ENCODE peak calls at places on chromosomes 1 and 21, in four cellular contexts. One of them, this sample, is unnamed. For H3K4me1, the result is how much of the 10 kb centered on the place peaks cover.

GRCh38 chr1:47948126-47948525 is 49.1 kb downstream of the TRABD2B start:
- DNase-seq in heart right ventricle: no peak
- DNase-seq in ovary: no peak
- DNase-seq in PC-3: no peak
- DNase-seq in this sample: no peak

GRCh38 chr1:51236548-51237312 is 657 bp downstream of the RNF11 start:
- DNase-seq in heart right ventricle: no peak
- DNase-seq in ovary: peak
- DNase-seq in PC-3: peak
- DNase-seq in this sample: peak

GRCh38 chr1:51648180-51649109 is 31.6 kb downstream of the OSBPL9 start:
- DNase-seq in heart right ventricle: no peak
- DNase-seq in ovary: no peak
- DNase-seq in PC-3: peak
- DNase-seq in this sample: peak

GRCh38 chr1:229843627-229844238 is 217.7 kb downstream of the URB2 start:
- DNase-seq in heart right ventricle: no peak
- DNase-seq in ovary: peak
- DNase-seq in PC-3: peak
- DNase-seq in this sample: peak

GRCh38 chr1:189435398-189435797 is 1042.3 kb downstream of the BRINP3 start:
- DNase-seq in heart right ventricle: no peak
- DNase-seq in ovary: no peak
- DNase-seq in PC-3: no peak
- DNase-seq in this sample: no peak

GRCh38 chr1:33970148-33970825 is 106.4 kb downstream of the HMGB4 start:
- DNase-seq in heart right ventricle: no peak
- DNase-seq in ovary: no peak
- DNase-seq in PC-3: no peak
- DNase-seq in this sample: no peak

GRCh38 chr1:215567491-215568286 is 585 bp downstream of the KCTD3 start:
- DNase-seq in heart right ventricle: peak
- DNase-seq in ovary: peak
- DNase-seq in PC-3: peak
- DNase-seq in this sample: peak

GRCh38 chr1:162364498-162364897 is 12.2 kb downstream of the SPATA46 start:
- DNase-seq in heart right ventricle: no peak
- DNase-seq in ovary: no peak
- DNase-seq in PC-3: no peak
- DNase-seq in this sample: peak

GRCh38 chr1:91844862-91845528 is 41.0 kb downstream of the TGFBR3 start:
- DNase-seq in heart right ventricle: peak
- DNase-seq in ovary: peak
- DNase-seq in PC-3: peak
- DNase-seq in this sample: peak

GRCh38 chr1:201883266-201883665 is 5.4 kb upstream of the SHISA4 start:
- DNase-seq in heart right ventricle: no peak
- DNase-seq in ovary: no peak
- DNase-seq in PC-3: no peak
- DNase-seq in this sample: no peak

GRCh38 chr1:60487953-60488352 is 414.4 kb upstream of the C1orf87 start:
- DNase-seq in heart right ventricle: no peak
- DNase-seq in ovary: no peak
- DNase-seq in PC-3: no peak
- DNase-seq in this sample: no peak

GRCh38 chr1:4851666-4852065 is 197.3 kb downstream of the AJAP1 start:
- DNase-seq in heart right ventricle: no peak
- DNase-seq in ovary: no peak
- DNase-seq in PC-3: no peak
- DNase-seq in this sample: no peak

GRCh38 chr1:153404768-153405167 is 11.6 kb upstream of the S100A7A start:
- DNase-seq in heart right ventricle: peak
- DNase-seq in ovary: no peak
- DNase-seq in PC-3: peak
- DNase-seq in this sample: no peak

GRCh38 chr21:15441999-15442398 is 287.8 kb upstream of the USP25 start:
- DNase-seq in heart right ventricle: no peak
- DNase-seq in ovary: no peak
- DNase-seq in PC-3: no peak
- DNase-seq in this sample: no peak

GRCh38 chr1:33713058-33713877 is 150.6 kb upstream of the HMGB4 start:
- DNase-seq in heart right ventricle: no peak
- DNase-seq in ovary: no peak
- DNase-seq in PC-3: no peak
- DNase-seq in this sample: no peak

GRCh38 chr1:208358681-208359080 is 114.5 kb upstream of the PLXNA2 start:
- DNase-seq in heart right ventricle: no peak
- DNase-seq in ovary: no peak
- DNase-seq in PC-3: no peak
- DNase-seq in this sample: no peak

GRCh38 chr1:205273551-205273982 is 45.8 kb downstream of the TMCC2 start:
- DNase-seq in heart right ventricle: peak
- DNase-seq in ovary: peak
- DNase-seq in PC-3: peak
- DNase-seq in this sample: peak

GRCh38 chr1:168116327-168116799 is 20.4 kb downstream of the GPR161 start:
- DNase-seq in heart right ventricle: no peak
- DNase-seq in ovary: no peak
- DNase-seq in PC-3: no peak
- DNase-seq in this sample: no peak

GRCh38 chr1:235923466-235924008 is 56.8 kb upstream of the LYST start:
- DNase-seq in heart right ventricle: no peak
- DNase-seq in ovary: no peak
- DNase-seq in PC-3: peak
- DNase-seq in this sample: peak
- H3K4me1 ChIP-seq in heart right ventricle: under half
- H3K4me1 ChIP-seq in ovary: under half
- H3K4me1 ChIP-seq in PC-3: half or more
- H3K4me1 ChIP-seq in this sample: under half

GRCh38 chr1:42681771-42682483 is at the start of gene YBX1:
- DNase-seq in heart right ventricle: peak
- DNase-seq in ovary: peak
- DNase-seq in PC-3: peak
- DNase-seq in this sample: peak
- H3K4me1 ChIP-seq in heart right ventricle: under half
- H3K4me1 ChIP-seq in ovary: under half
- H3K4me1 ChIP-seq in PC-3: under half
- H3K4me1 ChIP-seq in this sample: under half

DNA sequence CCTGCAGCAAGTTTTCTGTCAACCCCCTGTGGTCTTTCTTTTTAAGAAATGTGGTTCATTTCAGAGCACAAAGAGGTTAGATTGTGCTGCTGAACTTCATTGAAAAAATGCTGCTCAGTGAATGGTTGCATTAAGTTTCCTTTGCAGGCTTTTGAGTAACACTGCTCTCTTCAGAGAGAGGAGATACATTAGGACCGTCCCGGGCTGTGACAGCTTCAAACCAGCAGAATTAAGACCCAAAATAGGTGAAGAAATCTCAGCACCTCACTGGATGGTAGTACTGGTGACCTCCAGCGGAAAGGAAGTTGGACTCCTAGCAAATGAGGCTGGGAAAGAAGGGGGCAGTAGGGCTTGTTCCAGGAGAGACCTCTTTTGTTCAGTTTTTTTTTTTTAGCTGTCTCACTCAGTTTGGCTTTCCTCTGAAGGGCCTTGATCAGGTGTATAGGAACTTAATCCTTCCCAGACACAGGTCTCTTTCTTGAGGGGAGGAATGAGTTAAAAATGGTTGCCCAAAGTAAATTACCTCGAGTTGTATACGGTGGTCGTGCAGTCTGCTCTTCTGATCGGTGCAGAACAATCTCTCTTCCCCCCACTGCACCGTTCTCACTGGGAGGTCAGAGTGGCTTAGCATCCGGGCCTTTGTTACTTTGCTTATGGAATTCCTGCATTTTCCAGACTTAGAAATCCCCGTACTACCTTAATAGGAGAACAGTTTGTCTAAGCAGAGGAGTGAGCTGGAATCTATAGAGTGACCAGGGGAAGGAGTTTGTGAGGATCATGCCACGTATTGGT is 81.0 kb downstream of the NDUFS5 start:
- DNase-seq in heart right ventricle: no peak
- DNase-seq in ovary: no peak
- DNase-seq in PC-3: no peak
- DNase-seq in this sample: no peak
- H3K4me1 ChIP-seq in heart right ventricle: under half
- H3K4me1 ChIP-seq in ovary: under half
- H3K4me1 ChIP-seq in PC-3: half or more
- H3K4me1 ChIP-seq in this sample: under half

GRCh38 chr1:178238722-178239510 is 145.0 kb downstream of the RASAL2 start:
- DNase-seq in heart right ventricle: no peak
- DNase-seq in ovary: no peak
- DNase-seq in PC-3: peak
- DNase-seq in this sample: peak

GRCh38 chr1:178243119-178243518 is 149.2 kb downstream of the RASAL2 start:
- DNase-seq in heart right ventricle: no peak
- DNase-seq in ovary: no peak
- DNase-seq in PC-3: no peak
- DNase-seq in this sample: no peak

GRCh38 chr1:178241837-178242236 is 147.9 kb downstream of the RASAL2 start:
- DNase-seq in heart right ventricle: no peak
- DNase-seq in ovary: no peak
- DNase-seq in PC-3: no peak
- DNase-seq in this sample: no peak

GRCh38 chr1:178243890-178244289 is 150.0 kb downstream of the RASAL2 start:
- DNase-seq in heart right ventricle: no peak
- DNase-seq in ovary: no peak
- DNase-seq in PC-3: no peak
- DNase-seq in this sample: no peak

DNA sequence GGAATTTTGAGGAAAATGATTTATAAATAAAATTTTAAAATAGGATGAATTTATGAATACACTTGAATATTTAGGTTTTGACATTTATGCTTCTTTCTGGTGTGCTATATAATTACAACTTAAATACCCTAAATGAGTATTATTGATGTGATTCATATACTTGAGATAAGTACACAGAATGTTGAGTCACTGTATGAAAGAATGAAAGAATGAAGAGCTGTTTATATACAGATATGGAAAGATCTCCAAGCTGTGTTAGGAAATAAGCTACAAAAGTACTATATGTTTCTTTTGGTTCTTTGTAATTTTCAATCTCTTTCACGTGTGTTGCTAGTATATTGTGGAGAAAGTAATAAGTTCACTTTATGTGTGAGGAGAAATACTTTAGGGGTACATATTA is 147.2 kb downstream of the RASAL2 start:
- DNase-seq in heart right ventricle: no peak
- DNase-seq in ovary: no peak
- DNase-seq in PC-3: peak
- DNase-seq in this sample: peak
- H3K4me1 ChIP-seq in heart right ventricle: under half
- H3K4me1 ChIP-seq in ovary: under half
- H3K4me1 ChIP-seq in PC-3: half or more
- H3K4me1 ChIP-seq in this sample: under half

DNA sequence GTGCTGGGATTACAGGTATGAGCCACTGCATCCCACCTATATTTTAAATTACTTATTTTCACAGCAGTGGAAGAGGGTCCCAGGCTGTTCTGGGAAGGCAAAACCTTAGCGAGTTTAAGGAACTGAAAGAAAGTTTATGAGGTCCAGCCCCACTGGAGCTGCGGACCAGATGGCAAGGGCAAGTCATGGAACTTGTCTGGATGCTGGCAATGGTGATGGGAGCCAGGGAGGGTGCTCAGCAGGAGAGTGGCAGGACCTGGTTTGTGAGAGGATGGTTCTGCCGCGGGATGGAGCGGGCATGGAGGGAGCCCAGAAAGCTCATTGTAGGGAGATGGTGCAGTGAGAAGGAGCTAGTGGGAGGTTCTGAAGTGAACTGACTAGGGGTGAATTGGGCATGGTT is 50.6 kb upstream of the SLC45A1 start:
- DNase-seq in heart right ventricle: no peak
- DNase-seq in ovary: no peak
- DNase-seq in PC-3: no peak
- DNase-seq in this sample: no peak
- H3K4me1 ChIP-seq in heart right ventricle: under half
- H3K4me1 ChIP-seq in ovary: under half
- H3K4me1 ChIP-seq in PC-3: under half
- H3K4me1 ChIP-seq in this sample: under half

GRCh38 chr1:175183586-175183985 is 9.0 kb downstream of the KIAA0040 start:
- DNase-seq in heart right ventricle: no peak
- DNase-seq in ovary: no peak
- DNase-seq in PC-3: no peak
- DNase-seq in this sample: no peak
- H3K4me1 ChIP-seq in heart right ventricle: under half
- H3K4me1 ChIP-seq in ovary: under half
- H3K4me1 ChIP-seq in PC-3: under half
- H3K4me1 ChIP-seq in this sample: under half

This sample was measured in fibroblast of lung.